ENCODE peak calls at places on chromosome 11, in five cellular contexts. G is cardiac muscle cell, D is foreskin keratinocyte, Q is neural progenitor cell, H is fibroblast of mammary gland. L is an unnamed sample.

GRCh38 chr11:48081151-48082010 is 101.0 kb downstream of the PTPRJ start:
- DNase-seq in G (peak; percentile 81), H (peak; percentile 76), Q (no peak), D (no peak), L (peak; percentile 87)

GRCh38 chr11:57213282-57214086 is 23.6 kb downstream of the APLNR start:
- DNase-seq in H (peak; percentile 32), Q (peak; percentile 97), G (peak; percentile 61), D (no peak), L (peak; percentile 19)

GRCh38 chr11:112856133-112856532 is 105.1 kb upstream of the NCAM1 start:
- DNase-seq in G (no peak), Q (no peak), H (no peak), D (no peak), L (no peak)

GRCh38 chr11:130692220-130692619 is 224.1 kb downstream of the SNX19 start:
- DNase-seq in Q (no peak), H (no peak), G (no peak), D (no peak), L (no peak)

GRCh38 chr11:27347361-27347760 is 15.7 kb downstream of the CCDC34 start:
- DNase-seq in G (no peak), Q (no peak), D (no peak), H (no peak), L (no peak)

GRCh38 chr11:72381584-72382090 is 52.7 kb downstream of the CLPB start:
- DNase-seq in G (no peak), D (no peak), H (no peak), Q (no peak), L (no peak)

GRCh38 chr11:12893787-12894672 is 115.1 kb upstream of the RASSF10 start:
- DNase-seq in H (peak; percentile 57), G (peak; percentile 67), D (peak; percentile 25), Q (peak; percentile 73), L (peak; percentile 46)

GRCh38 chr11:27266125-27266524 is 96.9 kb downstream of the CCDC34 start:
- DNase-seq in G (no peak), H (no peak), Q (no peak), D (no peak), L (no peak)

GRCh38 chr11:72962084-72962483 is 147.9 kb downstream of the ATG16L2 start:
- DNase-seq in H (peak; percentile 67), G (peak; percentile 85), Q (no peak), D (no peak), L (peak; percentile 71)

GRCh38 chr11:102323542-102324261 is 6.4 kb downstream of the BIRC3 start:
- DNase-seq in G (peak; percentile 52), Q (no peak), H (peak; percentile 72), D (no peak), L (no peak)

GRCh38 chr11:72229925-72230763 is 5.6 kb downstream of the INPPL1 start:
- DNase-seq in G (no peak), D (no peak), Q (no peak), H (no peak), L (no peak)

GRCh38 chr11:76523147-76523546 is 78.3 kb downstream of the EMSY start:
- DNase-seq in H (no peak), G (no peak), D (no peak), Q (no peak), L (no peak)

GRCh38 chr11:46391578-46392420 is at the start of gene CHRM4:
- DNase-seq in H (peak; percentile 11), D (no peak), G (peak; percentile 52), Q (peak; percentile 77), L (peak; percentile 67)

DNA sequence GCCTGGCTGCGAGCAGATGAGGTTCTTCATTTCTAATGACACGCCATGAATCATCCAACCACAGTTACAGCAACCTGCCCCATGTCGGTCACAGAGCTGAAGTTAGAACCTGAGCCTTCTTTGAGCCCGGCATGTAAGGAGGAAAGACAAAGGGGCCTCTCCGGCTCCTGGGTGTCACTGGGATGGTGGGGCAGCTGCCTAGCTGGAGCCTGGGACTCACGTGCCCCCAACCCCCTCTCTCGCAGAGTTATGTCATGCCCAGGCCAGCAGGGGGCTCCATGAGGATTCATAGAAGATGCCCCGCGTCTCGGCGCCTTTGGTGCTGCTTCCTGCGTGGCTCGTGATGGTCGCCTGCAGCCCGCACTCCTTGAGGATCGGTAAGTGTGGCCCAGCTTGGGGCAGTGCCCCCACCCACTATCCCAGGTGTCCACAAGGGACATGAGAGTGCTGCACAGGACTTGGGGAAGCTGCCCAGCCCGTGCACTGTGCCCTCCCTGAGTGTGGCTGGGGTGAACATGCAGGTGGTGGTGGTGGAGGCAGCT is 148.5 kb downstream of the GRIK4 start:
- DNase-seq in Q (peak; percentile 83), H (peak; percentile 56), D (no peak), G (peak; percentile 38), L (peak; percentile 68)
- TF ChIP-seq CTCF in Q (peak; percentile 64), H (peak; percentile 29), D (peak; percentile 32), G (peak; percentile 58), L (peak; percentile 58)

DNA sequence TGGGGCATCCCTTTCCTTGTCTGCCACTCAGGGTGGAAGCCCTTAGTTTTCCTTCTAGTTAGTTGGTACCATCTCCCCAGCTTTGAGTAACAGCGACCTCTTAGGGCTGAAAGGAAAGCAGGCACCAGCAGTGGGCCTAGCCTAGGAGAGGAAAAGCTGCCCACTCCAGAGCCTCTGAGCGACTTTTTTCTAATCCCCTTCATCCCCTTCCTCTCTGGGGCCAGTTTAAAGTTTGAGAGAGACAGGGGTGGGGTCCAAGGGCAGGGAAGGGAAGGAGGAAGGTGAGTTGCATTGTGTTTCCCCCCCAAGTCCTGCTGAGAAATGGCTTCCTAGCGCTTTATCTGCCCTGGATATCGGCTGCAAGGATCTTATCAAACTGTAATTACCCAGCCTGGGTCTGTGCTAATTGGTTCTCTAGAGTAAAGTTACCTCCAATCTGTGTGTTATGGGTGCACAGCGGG is 573.9 kb upstream of the CADM1 start:
- DNase-seq in G (no peak), D (no peak), Q (peak; percentile 80), H (no peak), L (peak; percentile 19)
- TF ChIP-seq CTCF in G (peak; percentile 27), D (peak; percentile 36), Q (peak; percentile 77), H (no peak), L (peak; percentile 64)

GRCh38 chr11:44631831-44632230 is 66.4 kb downstream of the CD82 start:
- DNase-seq in Q (no peak), G (no peak), D (no peak), H (no peak), L (no peak)

GRCh38 chr11:44634401-44635281 is 69.2 kb downstream of the CD82 start:
- DNase-seq in H (peak; percentile 86), D (no peak), G (peak; percentile 84), Q (peak; percentile 56), L (peak; percentile 51)

GRCh38 chr11:44630511-44631210 is 65.2 kb downstream of the CD82 start:
- DNase-seq in Q (no peak), G (no peak), D (no peak), H (no peak), L (no peak)

GRCh38 chr11:44633641-44634040 is 68.2 kb downstream of the CD82 start:
- DNase-seq in Q (no peak), G (no peak), D (no peak), H (no peak), L (no peak)

GRCh38 chr11:44632466-44633123 is 67.1 kb downstream of the CD82 start:
- DNase-seq in D (no peak), H (peak; percentile 36), Q (peak; percentile 64), G (peak; percentile 48), L (peak; percentile 40)
- TF ChIP-seq CTCF in D (peak; percentile 56), H (peak; percentile 51), Q (peak; percentile 30), G (peak; percentile 56), L (peak; percentile 25)

GRCh38 chr11:83909579-83909978 is 623.4 kb upstream of the CCDC90B start:
- DNase-seq in Q (no peak), H (no peak), D (no peak), G (no peak), L (no peak)
- TF ChIP-seq CTCF in Q (no peak), H (no peak), D (no peak), G (no peak), L (no peak)

GRCh38 chr11:104151404-104152204 is 12.3 kb downstream of the PDGFD start:
- DNase-seq in D (no peak), Q (no peak), H (peak; percentile 39), G (peak; percentile 43), L (peak; percentile 12)
- TF ChIP-seq CTCF in D (peak; percentile 65), Q (peak; percentile 54), H (peak; percentile 41), G (peak; percentile 32), L (no peak)

GRCh38 chr11:100980156-100980555 is 149.5 kb downstream of the PGR start:
- DNase-seq in G (peak; percentile 41), Q (peak; percentile 22), H (peak; percentile 23), D (no peak), L (peak; percentile 5)
- TF ChIP-seq CTCF in G (peak; percentile 50), Q (peak; percentile 60), H (peak; percentile 48), D (peak; percentile 63), L (peak; percentile 11)

GRCh38 chr11:66068923-66069714 is 953 bp upstream of the PACS1 start:
- DNase-seq in H (peak; percentile 64), Q (no peak), D (no peak), G (peak; percentile 70), L (peak; percentile 61)
- TF ChIP-seq CTCF in H (peak; percentile 16), Q (peak; percentile 19), D (peak; percentile 37), G (peak; percentile 13), L (no peak)

GRCh38 chr11:69918938-69919650 is 99.9 kb upstream of the FGF3 start:
- DNase-seq in H (peak; percentile 47), Q (peak; percentile 88), G (peak; percentile 77), D (no peak), L (peak; percentile 85)
- TF ChIP-seq CTCF in H (peak; percentile 66), Q (peak; percentile 89), G (peak; percentile 95), D (peak; percentile 95), L (peak; percentile 82)

L was measured in NB4.